ENCODE peak calls at places on chromosomes 16 and 17, in eight cellular contexts. L, G, V, J, K, A, I and N are unnamed samples.

GRCh38 chr16:81729451-81729850 is 49.6 kb upstream of the PLCG2 start:
- DNase-seq in L (no peak), G (no peak), V (no peak), J (no peak), K (no peak), A (no peak), I (no peak), N (no peak)

GRCh38 chr17:16460796-16461605 is 31.0 kb downstream of the LRRC75A start:
- DNase-seq in L (no peak), G (no peak), V (no peak), J (no peak), K (no peak), A (no peak), I (no peak), N (no peak)

GRCh38 chr17:44267818-44268490 is at the start of gene SLC4A1:
- DNase-seq in L (no peak), G (no peak), V (peak; percentile 44), J (no peak), K (no peak), A (no peak), I (no peak), N (no peak)

GRCh38 chr17:19346351-19347255 is 15.9 kb downstream of the B9D1 start:
- DNase-seq in L (no peak), G (peak; percentile 85), V (no peak), J (no peak), K (no peak), A (no peak), I (no peak), N (peak; percentile 83)

GRCh38 chr16:12436201-12436657 is 367.5 kb downstream of the CPPED1 start:
- DNase-seq in L (no peak), G (no peak), V (no peak), J (no peak), K (no peak), A (no peak), I (no peak), N (no peak)

GRCh38 chr17:58605986-58606385 is 85.9 kb downstream of the TEX14 start:
- DNase-seq in L (no peak), G (no peak), V (no peak), J (no peak), K (no peak), A (no peak), I (no peak), N (no peak)

GRCh38 chr17:15945493-15946209 is 721 bp downstream of the ADORA2B start:
- DNase-seq in L (peak; percentile 3), G (peak; percentile 42), V (peak; percentile 62), J (no peak), K (no peak), A (no peak), I (no peak), N (no peak)

GRCh38 chr16:12651765-12652531 is 151.7 kb downstream of the CPPED1 start:
- DNase-seq in L (no peak), G (no peak), V (no peak), J (no peak), K (no peak), A (no peak), I (peak; percentile 11), N (no peak)

GRCh38 chr17:43438626-43439529 is 40.1 kb downstream of the ARL4D start:
- DNase-seq in L (no peak), G (no peak), V (no peak), J (no peak), K (no peak), A (no peak), I (no peak), N (no peak)

GRCh38 chr17:40399185-40399584 is 18.5 kb downstream of the TOP2A start:
- DNase-seq in L (peak; percentile 26), G (peak; percentile 77), V (peak; percentile 48), J (peak; percentile 26), K (no peak), A (no peak), I (peak; percentile 50), N (no peak)

GRCh38 chr16:25868041-25868600 is 176.4 kb downstream of the HS3ST4 start:
- DNase-seq in L (no peak), G (no peak), V (no peak), J (no peak), K (no peak), A (no peak), I (no peak), N (no peak)

GRCh38 chr17:29844339-29845048 is 85.5 kb downstream of the SSH2 start:
- DNase-seq in L (no peak), G (peak; percentile 76), V (peak; percentile 41), J (no peak), K (no peak), A (no peak), I (no peak), N (no peak)

GRCh38 chr17:8060274-8060673 is 21.4 kb downstream of the ALOX15B start:
- DNase-seq in L (peak; percentile 54), G (peak; percentile 80), V (peak; percentile 80), J (peak; percentile 79), K (peak; percentile 40), A (peak; percentile 64), I (peak; percentile 83), N (no peak)

GRCh38 chr17:83196973-83197880 is 117.8 kb downstream of the METRNL start:
- DNase-seq in L (no peak), G (no peak), V (no peak), J (no peak), K (no peak), A (no peak), I (no peak), N (peak; percentile 1)

GRCh38 chr17:48597775-48598631 is 4.4 kb upstream of the HOXB5 start:
- DNase-seq in L (peak; percentile 43), G (no peak), V (no peak), J (no peak), K (no peak), A (peak; percentile 47), I (no peak), N (no peak)

GRCh38 chr17:81346908-81347349 is 48.3 kb upstream of the BAHCC1 start:
- DNase-seq in L (no peak), G (no peak), V (peak; percentile 71), J (no peak), K (no peak), A (no peak), I (no peak), N (no peak)

GRCh38 chr17:13001991-13002615 is 15.7 kb downstream of the ELAC2 start:
- DNase-seq in L (no peak), G (peak; percentile 22), V (no peak), J (no peak), K (no peak), A (no peak), I (no peak), N (no peak)

GRCh38 chr17:78961571-78961970 is 18.2 kb downstream of the LGALS3BP start:
- DNase-seq in L (no peak), G (no peak), V (no peak), J (no peak), K (no peak), A (no peak), I (no peak), N (no peak)

GRCh38 chr17:27396941-27397340 is 59.3 kb upstream of the KSR1 start:
- DNase-seq in L (no peak), G (peak; percentile 74), V (no peak), J (no peak), K (no peak), A (no peak), I (no peak), N (no peak)

GRCh38 chr16:29114476-29115012 is 129.7 kb downstream of the LAT start:
- DNase-seq in L (no peak), G (no peak), V (no peak), J (no peak), K (no peak), A (no peak), I (peak; percentile 10), N (no peak)

DNA sequence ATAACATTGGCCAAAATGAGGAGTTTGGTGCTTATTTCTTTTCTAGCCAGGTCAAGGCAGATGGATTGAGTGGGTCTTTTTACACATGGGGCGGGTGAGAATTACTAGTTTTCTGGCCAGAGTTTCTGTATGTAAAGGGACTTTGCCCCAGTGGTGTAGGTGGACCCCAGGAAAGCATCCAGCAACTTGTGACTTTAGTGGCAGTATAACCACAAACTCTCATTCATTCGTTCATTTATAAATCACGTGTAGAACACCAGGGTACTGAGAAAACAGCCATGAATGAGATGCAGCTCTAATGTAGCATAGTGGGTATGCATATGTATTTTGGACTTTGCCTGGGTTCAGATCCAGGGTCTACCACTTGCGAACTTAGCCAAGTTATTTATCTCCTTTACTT is 8.1 kb downstream of the RAI1 start:
- DNase-seq in L (no peak), G (no peak), V (no peak), J (no peak), K (no peak), A (no peak), I (no peak), N (no peak)
- H3K27ac ChIP-seq in L (no peak overlapping the region), G (no peak overlapping the region), V (peak overlapping the region; percentile 26), J (no peak overlapping the region), K (no peak overlapping the region), A (no peak overlapping the region), I (no peak overlapping the region), N (no peak overlapping the region)

DNA sequence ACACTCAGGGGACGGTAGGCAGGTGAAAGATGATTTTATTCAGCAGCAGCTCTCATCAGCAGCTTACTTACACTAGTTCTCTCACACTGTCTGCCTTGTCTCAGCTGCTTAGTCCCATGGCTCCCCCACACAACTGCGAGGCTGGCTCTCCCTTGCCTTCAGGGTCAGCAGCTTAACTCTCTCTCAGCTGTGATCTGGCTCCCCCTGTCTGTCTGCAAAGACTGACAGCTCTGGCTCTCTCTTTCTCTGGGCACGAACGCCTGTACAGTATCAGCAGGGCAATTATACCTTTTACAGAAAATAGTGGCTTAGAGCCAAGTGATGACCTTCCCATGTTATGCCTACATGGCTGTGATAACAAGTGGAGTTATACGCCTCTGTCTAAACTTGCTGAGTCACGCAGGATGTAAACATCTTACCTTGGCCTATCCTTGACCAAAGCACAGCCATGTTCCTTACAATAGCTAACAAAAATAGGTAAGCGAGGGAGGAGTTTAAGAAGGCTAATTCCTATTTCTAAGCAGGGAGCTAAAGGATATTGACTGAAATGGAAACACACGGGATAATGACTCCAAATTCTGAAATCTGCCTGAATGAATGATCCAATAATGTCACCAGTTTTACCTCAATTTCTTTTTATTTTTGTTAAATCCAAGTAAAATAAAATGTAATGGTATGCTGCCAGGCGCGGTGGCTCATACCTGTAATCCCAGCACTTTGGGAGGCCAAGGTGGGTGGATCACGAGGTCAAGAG is 1.1 kb upstream of the NDUFAB1 start:
- DNase-seq in L (no peak), G (peak; percentile 14), V (peak; percentile 42), J (peak; percentile 33), K (no peak), A (no peak), I (no peak), N (no peak)
- H3K27ac ChIP-seq in L (peak overlapping the region; percentile 43), G (no peak overlapping the region), V (no peak overlapping the region), J (no peak overlapping the region), K (no peak overlapping the region), A (no peak overlapping the region), I (no peak overlapping the region), N (no peak overlapping the region)

DNA sequence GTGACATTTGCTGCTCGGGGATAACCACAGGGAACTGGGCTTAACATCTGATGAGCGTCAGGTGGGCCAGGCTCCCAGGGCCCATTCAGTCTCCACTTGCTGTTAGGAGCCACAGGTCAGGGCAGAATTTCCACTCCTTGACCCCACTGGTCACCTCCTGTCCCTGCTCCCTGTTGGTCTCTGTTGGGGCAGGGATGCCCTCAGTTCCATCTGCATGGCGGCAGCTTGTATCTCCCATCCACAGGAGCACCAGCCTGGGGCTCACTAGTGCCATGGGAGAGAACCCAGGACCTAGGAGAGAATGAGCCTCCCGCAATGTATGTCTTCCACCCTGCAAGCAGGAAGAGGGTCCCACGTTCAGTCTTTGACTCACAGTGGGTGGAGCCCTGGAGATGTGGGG is 212.1 kb downstream of the CCDC182 start:
- DNase-seq in L (no peak), G (no peak), V (no peak), J (no peak), K (no peak), A (no peak), I (no peak), N (no peak)
- H3K27ac ChIP-seq in L (no peak overlapping the region), G (no peak overlapping the region), V (peak overlapping the region; percentile 96), J (no peak overlapping the region), K (no peak overlapping the region), A (no peak overlapping the region), I (no peak overlapping the region), N (no peak overlapping the region)

GRCh38 chr17:41835800-41836549 is at the start of gene NT5C3B:
- DNase-seq in L (peak; percentile 56), G (peak; percentile 52), V (peak; percentile 98), J (peak; percentile 52), K (peak; percentile 15), A (peak; percentile 45), I (peak; percentile 37), N (no peak)
- H3K27ac ChIP-seq in L (peak within 1 kb of the TSS; percentile 43), G (no peak within 1 kb of the TSS), V (peak within 1 kb of the TSS; percentile 40), J (no peak within 1 kb of the TSS), K (peak within 1 kb of the TSS; percentile 52), A (peak within 1 kb of the TSS; percentile 52), I (no peak within 1 kb of the TSS), N (peak within 1 kb of the TSS; percentile 87)